ENCODE peak calls at places on chromosomes 7 and 10, in five cellular contexts. Q is activated T-helper 1 cell treated with Interleukin-2 at 50 U/mL for 16 hours; X is activated naive CD4-positive, alpha-beta T cell; Z is stimulated activated naive CD8-positive, alpha-beta T cell treated with anti-CD3 and anti-CD28 coated beads, Interleukin-15, amount 100 ng/mL, for 72 hours; H is left ventricle myocardium superior. O is an unnamed sample.

GRCh38 chr7:150399421-150399820 is 20.3 kb downstream of the ZNF775 start:
- DNase-seq in Z (no peak), H (no peak), Q (no peak), X (no peak), O (no peak)

GRCh38 chr10:129848084-129848483 is 116.0 kb downstream of the EBF3 start:
- DNase-seq in Z (no peak), H (no peak), X (no peak), Q (no peak), O (no peak)

GRCh38 chr7:835491-836401 is 3.5 kb downstream of the SUN1 start:
- DNase-seq in Q (no peak), X (no peak), Z (no peak), H (no peak), O (no peak)

GRCh38 chr7:5428470-5429252 is 5.0 kb upstream of the TNRC18 start:
- DNase-seq in Z (peak), Q (no peak), H (peak), X (no peak), O (no peak)

GRCh38 chr10:15472431-15473400 is 101.6 kb upstream of the FAM171A1 start:
- DNase-seq in Z (no peak), X (no peak), Q (no peak), H (no peak), O (no peak)

GRCh38 chr7:140506788-140507464 is 27.6 kb upstream of the MKRN1 start:
- DNase-seq in Z (no peak), Q (no peak), H (peak), X (no peak), O (no peak)

GRCh38 chr10:65602182-65602865 is 1323.5 kb upstream of the LRRTM3 start:
- DNase-seq in H (no peak), Q (no peak), Z (no peak), X (no peak), O (no peak)

GRCh38 chr10:22433875-22434274 is 88.6 kb downstream of the SPAG6 start:
- DNase-seq in H (no peak), Q (no peak), Z (no peak), X (no peak), O (no peak)

GRCh38 chr10:115849197-115849596 is 423.8 kb downstream of the GFRA1 start:
- DNase-seq in H (no peak), Q (no peak), Z (no peak), X (no peak), O (no peak)

GRCh38 chr10:30687698-30688213 is 58.2 kb upstream of the LYZL2 start:
- DNase-seq in X (peak), Q (peak), H (peak), Z (peak), O (peak)

GRCh38 chr7:50653116-50653854 is 88.1 kb upstream of the DDC start:
- DNase-seq in Q (no peak), H (peak), Z (no peak), X (no peak), O (no peak)

GRCh38 chr10:50517626-50518025 is 106.1 kb downstream of the SGMS1 start:
- DNase-seq in X (no peak), H (no peak), Q (no peak), Z (no peak), O (no peak)

GRCh38 chr10:86393858-86394472 is 27.4 kb upstream of the GRID1 start:
- DNase-seq in Q (no peak), H (no peak), X (no peak), Z (no peak), O (no peak)

GRCh38 chr7:56007167-56007652 is 42.8 kb downstream of the NIPSNAP2 start:
- DNase-seq in Z (no peak), X (no peak), Q (no peak), H (no peak), O (no peak)

GRCh38 chr10:48589266-48589665 is 15.6 kb downstream of the ARHGAP22 start:
- DNase-seq in X (no peak), Z (no peak), H (no peak), Q (no peak), O (no peak)

O was measured in T-helper 9 cell.